ENCODE peak calls at places on chromosomes 1 and 21, in four cellular contexts. H is NB4, E is body of pancreas, A is GM12892. K is an unnamed sample.

GRCh38 chr1:205057808-205058575 is 15.0 kb downstream of the CNTN2 start:
- DNase-seq in H (no peak), E (no peak), A (no peak), K (no peak)

GRCh38 chr21:39750670-39751069 is 5.7 kb downstream of the IGSF5 start:
- DNase-seq in H (no peak), E (no peak), A (no peak), K (no peak)

GRCh38 chr21:33027401-33028185 is 1.9 kb downstream of the OLIG2 start:
- DNase-seq in H (no peak), E (no peak), A (no peak), K (no peak)

GRCh38 chr1:34740161-34740875 is 14.5 kb upstream of the GJB5 start:
- DNase-seq in H (peak), E (no peak), A (no peak), K (no peak)

GRCh38 chr1:180178511-180179161 is 24.0 kb downstream of the QSOX1 start:
- DNase-seq in H (peak), E (peak), A (peak), K (peak)

GRCh38 chr1:167442854-167443565 is 75.3 kb downstream of the CD247 start:
- DNase-seq in H (no peak), E (no peak), A (no peak), K (no peak)

GRCh38 chr1:209965996-209966395 is 28.0 kb downstream of the SYT14 start:
- DNase-seq in H (no peak), E (no peak), A (no peak), K (no peak)

GRCh38 chr1:59678809-59679228 is 135.9 kb upstream of the HOOK1 start:
- DNase-seq in H (peak), E (no peak), A (no peak), K (no peak)

GRCh38 chr1:12411098-12411497 is 181.3 kb downstream of the VPS13D start:
- DNase-seq in H (no peak), E (no peak), A (no peak), K (no peak)

GRCh38 chr1:155834296-155834926 is 22.6 kb downstream of the GON4L start:
- DNase-seq in H (no peak), E (no peak), A (no peak), K (no peak)

GRCh38 chr1:10033359-10033845 is 644 bp downstream of the UBE4B start:
- DNase-seq in H (peak), E (peak), A (peak), K (no peak)

GRCh38 chr1:90850925-90851710 is 134.0 kb upstream of the BARHL2 start:
- DNase-seq in H (peak), E (peak), A (peak), K (peak)

GRCh38 chr1:7046314-7046713 is 261.1 kb downstream of the CAMTA1 start:
- DNase-seq in H (peak), E (peak), A (no peak), K (no peak)

GRCh38 chr1:115400891-115401290 is 62.8 kb upstream of the NGF start:
- DNase-seq in H (no peak), E (no peak), A (no peak), K (no peak)

GRCh38 chr1:112704511-112704907 is 2.4 kb downstream of the RHOC start:
- DNase-seq in H (no peak), E (no peak), A (no peak), K (no peak)

GRCh38 chr1:156419863-156420208 is 50.8 kb downstream of the RHBG start:
- DNase-seq in H (no peak), E (no peak), A (peak), K (no peak)

GRCh38 chr1:245086389-245086969 is 68.3 kb upstream of the KIF26B start:
- DNase-seq in H (no peak), E (no peak), A (no peak), K (no peak)

GRCh38 chr21:29318354-29318753 is 19.6 kb downstream of the BACH1 start:
- DNase-seq in H (no peak), E (peak), A (no peak), K (no peak)

DNA sequence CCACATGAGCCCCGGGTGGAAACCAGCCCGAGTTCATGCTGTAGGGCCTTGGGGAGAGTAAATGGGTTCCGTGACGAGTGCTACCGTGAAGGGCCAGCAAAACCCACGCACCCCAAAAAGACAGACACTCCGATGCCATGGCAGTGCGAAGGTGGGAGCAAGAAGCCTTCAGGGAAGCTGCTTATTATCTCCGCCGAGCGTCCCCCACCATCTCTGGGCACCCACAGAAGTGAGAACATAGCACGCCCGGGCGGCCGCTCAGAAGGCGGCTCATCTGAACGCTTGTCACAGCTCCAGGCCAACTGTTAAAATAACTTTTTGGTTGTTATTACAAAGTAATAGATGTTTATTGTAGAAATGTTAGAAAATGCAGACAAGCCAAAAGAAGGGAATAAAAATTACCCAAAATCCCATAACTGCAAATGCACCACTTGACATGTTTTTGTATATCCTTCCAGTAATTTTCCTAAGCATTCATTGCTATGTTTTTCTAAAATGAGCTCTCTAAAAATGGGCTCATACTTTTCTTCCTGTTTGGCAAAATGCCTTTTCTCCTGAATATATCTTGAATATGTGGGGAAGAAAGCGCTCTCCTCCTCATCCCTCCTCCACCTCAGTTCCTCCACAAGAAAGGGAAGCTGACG is 234.9 kb downstream of the NPHP4 start:
- DNase-seq in H (no peak), E (no peak), A (no peak), K (no peak)
- TF ChIP-seq POLR2A in H (no peak), E (no peak), A (no peak), K (no peak)

GRCh38 chr21:31731112-31731801 is 661 bp downstream of the SCAF4 start:
- DNase-seq in H (peak), E (peak), A (peak), K (peak)

GRCh38 chr21:31732891-31733520 is 1.1 kb upstream of the SCAF4 start:
- DNase-seq in H (peak), E (peak), A (no peak), K (peak)

GRCh38 chr21:31730687-31731111 is 1.2 kb downstream of the SCAF4 start:
- DNase-seq in H (peak), E (no peak), A (no peak), K (no peak)

GRCh38 chr21:31732538-31732864 is 583 bp upstream of the SCAF4 start:
- DNase-seq in H (no peak), E (no peak), A (no peak), K (no peak)

DNA sequence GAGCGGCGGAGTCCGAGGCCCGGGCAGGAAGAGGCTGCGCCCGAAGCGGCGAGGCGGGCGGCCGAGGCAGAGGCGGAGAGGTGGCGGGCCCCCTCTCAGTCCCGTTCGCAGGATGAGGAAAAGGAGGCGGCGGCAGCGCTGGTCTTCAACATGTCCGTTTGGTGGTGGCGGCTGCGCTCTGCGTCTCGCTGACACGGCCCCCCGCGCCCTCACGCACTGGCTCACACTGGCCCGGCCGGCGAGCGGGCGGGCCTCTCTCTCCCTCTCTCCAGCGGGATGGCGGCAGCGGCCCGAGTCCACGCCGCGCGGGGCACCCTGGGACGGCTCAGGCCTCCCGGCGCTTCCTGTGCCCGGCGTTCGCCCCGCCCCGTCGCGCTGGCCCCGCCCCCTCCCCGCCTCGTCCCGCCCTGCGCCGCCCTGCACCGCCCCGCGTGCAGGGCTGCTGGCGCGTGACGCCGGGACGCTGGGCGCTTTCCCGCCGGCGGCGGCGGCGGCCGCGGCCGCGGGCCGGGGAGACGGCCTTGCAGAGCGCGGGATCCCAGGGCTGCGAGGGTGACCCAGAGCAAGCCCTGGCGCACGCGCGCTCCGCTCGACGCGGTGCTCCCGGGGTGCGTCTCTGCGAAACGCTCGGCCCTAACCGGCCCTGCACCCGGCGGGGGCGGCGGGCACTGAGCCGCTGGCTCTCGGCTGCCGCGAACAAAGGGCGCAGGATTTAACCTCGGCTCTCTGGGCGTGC is at the start of gene SCAF4:
- DNase-seq in H (peak), E (peak), A (peak), K (peak)
- TF ChIP-seq POLR2A in H (peak), E (peak), A (peak), K (peak)

DNA sequence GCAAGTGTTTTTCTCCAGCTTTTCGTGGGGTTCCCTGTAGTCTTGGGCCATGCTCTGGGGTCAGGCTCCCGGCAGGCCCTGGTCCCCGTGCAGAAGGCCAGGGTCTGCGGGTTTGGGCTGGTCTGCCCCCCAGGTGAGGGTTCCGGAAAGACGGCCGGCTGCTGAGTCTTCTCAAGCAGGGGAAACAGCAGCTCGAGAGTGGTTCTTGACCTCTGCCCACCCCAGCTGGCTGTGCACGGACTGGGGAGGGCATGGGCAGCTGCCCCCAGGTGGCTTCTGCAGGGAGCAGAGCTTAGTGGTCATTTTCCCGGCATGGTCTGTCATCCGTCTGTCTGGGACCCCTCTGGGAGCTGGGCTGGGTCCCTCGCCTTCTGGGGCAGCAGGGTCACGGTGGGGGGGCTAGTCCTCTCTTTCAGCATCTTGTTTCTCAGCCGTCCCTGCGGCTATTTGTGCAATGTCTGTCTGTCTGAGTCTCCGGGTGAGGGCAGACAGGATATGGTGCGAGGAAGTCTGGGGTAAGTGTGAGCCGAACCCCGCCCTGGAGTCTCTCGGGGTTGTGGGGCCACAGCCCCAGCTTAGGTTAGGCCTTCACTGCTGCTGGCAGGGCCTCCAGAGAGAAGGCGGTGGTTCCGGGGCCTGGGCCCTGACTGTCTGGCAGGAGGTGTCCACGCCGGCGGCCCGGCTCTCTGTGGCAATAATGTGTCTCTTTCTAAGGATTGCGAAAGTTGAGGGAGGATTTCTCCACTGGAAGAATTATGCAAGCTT is 6.1 kb downstream of the SKI start:
- DNase-seq in H (peak), E (peak), A (peak), K (peak)
- TF ChIP-seq POLR2A in H (no peak), E (no peak), A (no peak), K (peak)

GRCh38 chr1:26848499-26848898 is 14.4 kb upstream of the SFN start:
- DNase-seq in H (no peak), E (no peak), A (no peak), K (no peak)

GRCh38 chr1:26852701-26853100 is 10.2 kb upstream of the SFN start:
- DNase-seq in H (no peak), E (no peak), A (no peak), K (no peak)

GRCh38 chr1:26851106-26851684 is 11.8 kb upstream of the SFN start:
- DNase-seq in H (no peak), E (no peak), A (no peak), K (no peak)

GRCh38 chr1:26853156-26853555 is 9.8 kb upstream of the SFN start:
- DNase-seq in H (peak), E (peak), A (peak), K (peak)

GRCh38 chr1:26848947-26849774 is 13.8 kb upstream of the SFN start:
- DNase-seq in H (no peak), E (peak), A (no peak), K (no peak)
- TF ChIP-seq POLR2A in H (no peak), E (no peak), A (no peak), K (no peak)

DNA sequence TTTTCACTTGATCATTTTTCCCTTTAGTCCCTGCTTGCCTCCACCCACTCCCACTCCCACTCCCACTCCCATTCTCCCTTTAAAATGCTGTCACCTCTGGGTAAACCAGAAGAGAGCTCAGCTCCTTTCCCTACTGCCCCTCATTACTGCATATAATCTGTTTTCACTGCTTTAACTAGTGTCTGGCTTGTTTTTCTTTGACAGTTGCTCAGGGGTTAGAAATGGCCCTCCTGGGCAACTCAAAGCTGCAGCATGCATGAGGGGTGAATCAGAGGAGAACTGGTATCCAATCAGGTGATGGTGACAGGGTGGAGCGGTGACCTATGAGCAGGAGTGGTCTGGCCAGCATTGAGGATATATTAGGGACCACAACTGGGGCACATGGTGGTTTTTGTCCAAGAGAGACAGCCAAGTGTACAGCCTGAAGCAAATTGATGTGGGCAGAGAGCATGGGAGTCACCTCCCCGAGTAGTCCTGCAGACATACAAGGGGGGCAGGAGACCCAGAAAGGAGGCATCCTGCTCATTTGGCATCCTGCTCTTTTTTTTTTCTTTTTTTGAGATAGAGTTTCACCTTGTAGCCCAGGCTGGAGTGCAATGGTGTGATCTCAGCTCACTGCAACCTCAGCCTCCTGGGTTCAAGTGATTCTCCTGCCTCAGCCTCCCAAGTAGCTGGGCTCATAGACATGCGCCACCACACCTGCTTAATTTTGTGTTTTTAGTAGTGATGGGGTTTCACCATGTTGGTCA is 42.7 kb upstream of the SRSF10 start:
- DNase-seq in H (no peak), E (no peak), A (no peak), K (no peak)
- TF ChIP-seq POLR2A in H (no peak), E (no peak), A (no peak), K (no peak)

GRCh38 chr1:116911166-116911553 is 1.4 kb downstream of the PTGFRN start:
- DNase-seq in H (peak), E (peak), A (no peak), K (no peak)

GRCh38 chr1:116908266-116908665 is 1.4 kb upstream of the PTGFRN start:
- DNase-seq in H (no peak), E (no peak), A (no peak), K (no peak)

GRCh38 chr1:116908821-116909510 is 750 bp upstream of the PTGFRN start:
- DNase-seq in H (no peak), E (no peak), A (no peak), K (no peak)

GRCh38 chr1:116910379-116911165 is 856 bp downstream of the PTGFRN start:
- DNase-seq in H (peak), E (peak), A (peak), K (peak)

DNA sequence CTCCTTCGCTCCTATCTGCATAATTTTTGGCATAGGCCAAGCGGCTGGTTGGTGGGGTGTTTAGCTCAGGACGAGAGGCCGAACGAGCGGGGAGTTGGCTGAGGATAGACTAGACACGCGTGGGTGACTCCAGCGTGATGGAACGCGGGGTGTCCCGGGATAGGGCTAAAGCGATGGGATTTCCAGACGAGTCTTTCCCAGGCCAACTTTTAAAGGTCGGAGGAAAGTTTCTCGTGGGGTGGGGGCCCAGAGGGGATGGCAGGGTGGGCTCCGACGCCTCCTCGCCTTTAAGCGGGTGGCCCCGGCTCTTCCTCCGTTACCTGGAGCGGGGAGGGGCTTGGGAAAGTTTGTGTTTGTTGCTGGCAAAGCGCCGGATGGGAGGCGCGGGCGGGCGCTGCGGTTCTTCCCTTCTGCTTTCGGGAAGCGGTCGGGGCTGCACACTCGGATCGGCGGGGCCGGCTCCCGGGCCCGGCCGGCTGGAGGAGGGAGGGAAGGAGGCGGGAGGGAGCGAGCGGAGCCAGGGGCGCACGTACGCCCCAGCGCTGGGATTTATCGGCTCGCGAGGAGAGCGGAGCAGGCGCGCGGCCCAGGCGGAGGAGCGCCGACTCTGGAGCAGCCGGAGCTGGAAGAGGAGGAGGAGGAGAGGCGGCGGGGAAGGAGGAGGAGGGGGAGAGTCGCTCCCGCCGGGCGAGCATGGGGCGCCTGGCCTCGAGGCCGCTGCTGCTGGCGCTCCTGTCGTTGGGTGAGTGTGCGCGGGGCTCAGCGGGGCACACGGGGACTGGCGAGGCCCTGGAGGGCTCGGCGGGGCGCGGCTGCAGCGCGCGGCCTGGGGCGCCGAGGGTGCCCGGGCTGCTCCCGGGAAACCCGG is at the start of gene PTGFRN:
- DNase-seq in H (peak), E (peak), A (peak), K (peak)
- TF ChIP-seq POLR2A in H (no peak), E (peak), A (no peak), K (peak)

GRCh38 chr21:26169611-26170470 is 729 bp downstream of the APP start:
- DNase-seq in H (no peak), E (peak), A (peak), K (peak)
- TF ChIP-seq POLR2A in H (no peak), E (peak), A (no peak), K (peak)